ENCODE peak calls at places on chromosome 6, in four cellular contexts. D is fibroblast of lung, K is heart right ventricle, H is left lung. F is an unnamed sample.

GRCh38 chr6:86723729-86724128 is 213.6 kb upstream of the HTR1E start:
- DNase-seq in H (no peak), D (no peak), K (no peak), F (no peak)

GRCh38 chr6:36928547-36928918 is 26.0 kb upstream of the PI16 start:
- DNase-seq in D (no peak), K (no peak), H (no peak), F (no peak)

GRCh38 chr6:90305800-90306448 is 9.3 kb upstream of the BACH2 start:
- DNase-seq in H (no peak), K (no peak), D (no peak), F (no peak)

GRCh38 chr6:67630146-67630545 is 1004.9 kb upstream of the ADGRB3 start:
- DNase-seq in D (peak), H (no peak), K (no peak), F (peak)

GRCh38 chr6:53579338-53579737 is 34.4 kb upstream of the GCLC start:
- DNase-seq in H (no peak), K (no peak), D (no peak), F (no peak)

GRCh38 chr6:99780556-99780885 is 173.9 kb downstream of the PRDM13 start:
- DNase-seq in H (no peak), K (no peak), D (no peak), F (no peak)

GRCh38 chr6:165884813-165885765 is 222.0 kb upstream of the PDE10A start:
- DNase-seq in H (peak), K (peak), D (peak), F (no peak)

GRCh38 chr6:101404767-101405166 is 11.3 kb downstream of the GRIK2 start:
- DNase-seq in D (no peak), H (no peak), K (no peak), F (no peak)

GRCh38 chr6:105322499-105323231 is 80.2 kb downstream of the PREP start:
- DNase-seq in D (peak), H (no peak), K (no peak), F (no peak)

GRCh38 chr6:109342564-109342963 is 39.7 kb downstream of the CD164 start:
- DNase-seq in K (no peak), D (no peak), H (no peak), F (no peak)

GRCh38 chr6:55869731-55870130 is 5.7 kb downstream of the BMP5 start:
- DNase-seq in D (no peak), H (no peak), K (no peak), F (no peak)

GRCh38 chr6:121216928-121217327 is 117.4 kb downstream of the TBC1D32 start:
- DNase-seq in K (no peak), H (no peak), D (peak), F (peak)

GRCh38 chr6:139778688-139779087 is 404.2 kb upstream of the CITED2 start:
- DNase-seq in K (peak), H (no peak), D (peak), F (no peak)

GRCh38 chr6:142297996-142298753 is 3.6 kb upstream of the ADGRG6 start:
- DNase-seq in D (peak), K (no peak), H (no peak), F (peak)

GRCh38 chr6:17729223-17730077 is 22.7 kb upstream of the NUP153 start:
- DNase-seq in K (no peak), D (no peak), H (no peak), F (no peak)

GRCh38 chr6:137977206-137977605 is 110.1 kb downstream of the TNFAIP3 start:
- DNase-seq in H (no peak), K (no peak), D (no peak), F (no peak)

DNA sequence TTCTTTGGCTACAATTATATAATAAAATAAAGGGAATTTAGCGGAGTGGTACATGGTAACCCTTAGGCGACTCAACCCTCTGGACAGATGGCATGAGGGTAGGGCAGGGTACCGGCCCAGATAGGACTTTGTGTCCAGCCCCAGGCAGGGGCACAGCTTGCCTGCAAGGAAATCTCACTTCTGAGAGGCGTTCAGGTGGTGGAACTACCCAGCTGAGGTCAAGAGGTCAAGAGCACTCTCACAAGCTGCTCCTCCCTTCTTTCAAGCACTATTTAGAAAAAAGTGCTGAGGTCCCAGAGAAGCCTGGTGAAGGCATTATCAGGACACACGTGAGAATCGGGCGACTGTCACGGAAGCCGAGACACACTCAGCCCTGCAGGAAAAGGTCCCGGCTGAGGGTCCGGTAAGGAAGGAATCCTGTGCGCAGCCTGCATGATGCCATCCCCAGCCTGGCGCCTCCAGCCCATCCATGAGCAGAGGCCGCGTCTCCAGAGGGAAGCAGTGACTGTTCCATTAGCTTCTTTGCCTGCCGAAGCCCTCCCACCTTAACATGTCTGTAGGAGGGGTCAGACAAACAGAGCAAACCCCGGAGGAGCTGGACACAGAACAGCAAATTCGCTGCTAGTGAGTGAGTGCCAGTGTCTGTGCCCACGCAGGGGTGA is 54.8 kb downstream of the WDR27 start:
- DNase-seq in D (no peak), H (peak), K (no peak), F (no peak)
- H3K4me3 ChIP-seq in D (no peak), H (no peak), K (no peak), F (no peak)

GRCh38 chr6:69868252-69868804 is 2.0 kb downstream of the COL19A1 start:
- DNase-seq in K (no peak), D (no peak), H (no peak), F (no peak)
- TF ChIP-seq CTCF in K (no peak), D (no peak), H (no peak), F (no peak)

DNA sequence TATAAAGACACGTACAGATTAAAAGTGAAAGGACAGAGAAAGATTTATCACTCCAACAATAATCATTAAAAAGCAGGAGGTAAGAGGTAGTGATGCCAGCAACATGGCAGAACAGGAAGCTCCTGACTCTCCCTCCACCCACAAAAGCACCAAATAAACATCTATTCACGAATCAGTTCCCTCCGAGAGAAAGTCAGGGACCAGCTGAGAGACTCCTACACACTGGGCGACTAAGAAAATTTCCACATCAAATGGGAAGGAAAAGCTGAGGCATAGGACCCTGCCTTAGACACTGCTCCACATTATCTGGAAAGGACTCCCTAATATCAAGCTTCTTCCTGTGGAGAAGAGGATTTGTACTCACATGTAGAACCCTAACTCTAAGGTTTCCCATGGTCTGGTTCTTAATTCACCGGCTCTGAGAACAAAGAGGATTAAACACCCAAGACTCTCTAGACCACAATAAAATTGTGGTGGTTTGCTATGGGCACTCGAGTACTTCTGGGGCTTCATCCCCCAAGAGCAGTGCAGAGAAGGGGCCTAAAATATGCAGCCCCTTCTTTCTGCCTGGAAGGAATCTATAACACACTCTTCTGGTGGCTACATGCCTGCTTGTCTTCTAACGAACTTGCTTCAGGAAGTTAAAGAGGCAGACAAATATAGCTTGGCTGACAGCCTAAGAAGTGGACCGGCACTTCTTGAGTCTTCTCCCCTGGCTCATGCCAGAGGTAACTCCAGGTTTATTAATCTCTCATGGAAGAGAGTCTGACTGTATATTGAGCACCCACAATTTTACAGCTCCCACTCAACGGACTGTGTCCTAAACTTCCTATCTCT is 29.4 kb upstream of the ASF1A start:
- DNase-seq in H (no peak), D (no peak), K (no peak), F (no peak)
- H3K4me3 ChIP-seq in H (no peak), D (no peak), K (no peak), F (no peak)

GRCh38 chr6:5214570-5215052 is 46.1 kb downstream of the LYRM4 start:
- DNase-seq in D (peak), K (peak), H (no peak), F (no peak)
- TF ChIP-seq CTCF in D (peak), K (peak), H (peak), F (peak)

DNA sequence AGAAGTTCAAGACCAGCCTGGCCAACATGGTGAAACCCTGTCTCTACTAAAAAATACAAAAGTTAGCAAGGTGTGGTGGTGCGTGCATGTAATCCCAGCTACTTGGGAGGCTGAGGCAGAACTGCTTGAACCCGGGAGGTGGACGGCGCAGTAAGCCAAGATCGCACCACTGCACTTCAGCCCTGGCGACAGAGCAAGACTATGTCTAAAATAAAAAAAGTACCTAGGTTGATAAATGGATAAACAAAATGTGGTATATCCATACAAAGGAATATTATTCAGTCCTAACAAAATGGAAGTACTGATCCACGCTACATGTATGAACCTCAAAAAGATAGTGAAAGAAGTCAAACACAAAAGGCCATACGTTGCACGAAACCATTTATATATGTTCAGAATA is 1.2 kb upstream of the RPF2 start:
- DNase-seq in H (no peak), K (no peak), D (no peak), F (no peak)
- H3K4me3 ChIP-seq in H (peak), K (peak), D (no peak), F (peak)